ENCODE peak calls at places on chromosomes 16 and 17, in four cellular contexts. W is PC-9, S is tibial nerve, D is Peyer's patch. E is an unnamed sample. For H3K4me1, the result is how much of the 10 kb centered on the place peaks cover.

GRCh38 chr17:16486373-16487250 is 5.4 kb downstream of the LRRC75A start:
- DNase-seq in W (no peak), S (peak), D (peak), E (peak)

GRCh38 chr17:42508426-42509164 is 27.4 kb upstream of the NAGLU start:
- DNase-seq in W (no peak), S (no peak), D (no peak), E (no peak)

GRCh38 chr16:89290472-89290871 is 73.0 kb downstream of the ZNF778 start:
- DNase-seq in W (no peak), S (no peak), D (no peak), E (no peak)

GRCh38 chr17:41413982-41414381 is 10.4 kb downstream of the KRT37 start:
- DNase-seq in W (no peak), S (no peak), D (no peak), E (no peak)

GRCh38 chr17:66287911-66288310 is 14.5 kb upstream of the PRKCA start:
- DNase-seq in W (no peak), S (no peak), D (peak), E (no peak)

GRCh38 chr17:17506181-17506741 is 10.1 kb upstream of the RASD1 start:
- DNase-seq in W (no peak), S (no peak), D (no peak), E (no peak)

GRCh38 chr17:81223758-81224122 is 975 bp upstream of the CEP131 start:
- DNase-seq in W (no peak), S (no peak), D (no peak), E (no peak)

GRCh38 chr17:67639555-67639954 is 78.2 kb upstream of the NOL11 start:
- DNase-seq in W (no peak), S (no peak), D (no peak), E (no peak)

GRCh38 chr16:3945751-3946603 is 65.5 kb upstream of the CREBBP start:
- DNase-seq in W (peak), S (no peak), D (no peak), E (peak)

GRCh38 chr16:61228371-61228770 is 807.9 kb downstream of the CDH8 start:
- DNase-seq in W (no peak), S (no peak), D (no peak), E (no peak)
- TF ChIP-seq CTCF in W (no peak), S (no peak), D (no peak), E (no peak)

GRCh38 chr16:85613609-85614337 is 651 bp downstream of the GSE1 start:
- DNase-seq in W (peak), S (peak), D (peak), E (no peak)

GRCh38 chr16:85615852-85616607 is 2.9 kb downstream of the GSE1 start:
- DNase-seq in W (peak), S (peak), D (peak), E (no peak)

GRCh38 chr16:85612801-85613608 is at the start of gene GSE1:
- DNase-seq in W (peak), S (peak), D (peak), E (peak)

GRCh38 chr16:85615014-85615851 is 2.1 kb downstream of the GSE1 start:
- DNase-seq in W (peak), S (peak), D (peak), E (no peak)

GRCh38 chr16:85614338-85615013 is 1.4 kb downstream of the GSE1 start:
- DNase-seq in W (no peak), S (no peak), D (no peak), E (no peak)
- H3K4me1 ChIP-seq in W (under half), S (under half), D (half or more), E (under half)

DNA sequence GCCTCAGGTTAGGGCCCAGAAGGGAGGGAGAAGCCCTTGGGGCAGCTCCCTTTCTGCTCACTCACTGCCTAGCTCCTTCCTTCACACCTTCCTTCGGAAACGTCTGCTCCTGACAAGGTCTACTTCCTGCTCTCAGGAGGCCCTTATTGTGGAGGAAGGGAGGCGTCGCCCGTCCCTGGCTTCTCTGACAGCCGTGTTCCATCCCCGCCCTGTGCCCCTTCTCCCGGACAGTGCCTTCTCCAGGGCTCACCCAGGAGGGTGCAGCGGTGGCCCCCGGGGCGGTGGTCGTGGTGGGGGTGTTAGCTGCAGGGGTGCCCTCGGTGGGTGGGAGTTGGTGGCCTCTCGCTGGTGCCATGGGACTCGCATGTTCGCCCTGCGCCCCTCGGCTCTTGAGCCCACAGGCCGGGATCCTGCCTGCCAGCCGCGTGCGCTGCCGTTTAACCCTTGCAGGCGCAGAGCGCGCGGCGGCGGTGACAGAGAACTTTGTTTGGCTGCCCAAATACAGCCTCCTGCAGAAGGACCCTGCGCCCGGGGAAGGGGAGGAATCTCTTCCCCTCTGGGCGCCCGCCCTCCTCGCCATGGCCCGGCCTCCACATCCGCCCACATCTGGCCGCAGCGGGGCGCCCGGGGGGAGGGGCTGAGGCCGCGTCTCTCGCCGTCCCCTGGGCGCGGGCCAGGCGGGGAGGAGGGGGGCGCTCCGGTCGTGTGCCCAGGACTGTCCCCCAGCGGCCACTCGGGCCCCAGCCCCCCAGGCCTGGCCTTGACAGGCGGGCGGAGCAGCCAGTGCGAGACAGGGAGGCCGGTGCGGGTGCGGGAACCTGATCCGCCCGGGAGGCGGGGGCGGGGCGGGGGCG is 231.9 kb downstream of the SEC14L1 start:
- DNase-seq in W (no peak), S (peak), D (peak), E (no peak)
- TF ChIP-seq CTCF in W (no peak), S (no peak), D (no peak), E (no peak)

GRCh38 chr17:28944343-28944742 is 7.0 kb downstream of the PHF12 start:
- DNase-seq in W (no peak), S (no peak), D (no peak), E (no peak)

GRCh38 chr17:28941251-28941650 is 10.1 kb downstream of the PHF12 start:
- DNase-seq in W (no peak), S (no peak), D (no peak), E (no peak)

GRCh38 chr17:28940675-28941074 is 10.6 kb downstream of the PHF12 start:
- DNase-seq in W (no peak), S (no peak), D (no peak), E (no peak)

GRCh38 chr17:28944862-28945741 is 6.2 kb downstream of the PHF12 start:
- DNase-seq in W (no peak), S (no peak), D (peak), E (no peak)

DNA sequence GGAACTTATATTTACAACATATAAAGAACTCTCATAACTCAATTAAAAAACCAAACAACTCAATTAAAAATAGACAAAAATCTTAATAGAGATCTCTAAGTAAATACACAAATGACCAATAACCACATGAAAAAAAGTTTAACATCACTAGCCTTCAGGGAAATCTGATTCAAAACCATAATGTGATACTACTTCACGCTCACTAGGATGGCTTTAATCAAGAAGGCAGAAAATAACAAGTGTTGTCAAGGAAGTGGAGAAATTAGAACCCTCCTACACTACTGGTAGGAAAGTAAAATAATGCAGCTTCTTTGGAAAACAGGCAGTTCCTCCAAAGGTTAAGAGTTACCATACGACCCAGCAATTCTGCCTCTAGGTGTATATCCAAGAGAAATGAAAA is 8.4 kb downstream of the PHF12 start:
- DNase-seq in W (no peak), S (no peak), D (no peak), E (no peak)
- H3K4me1 ChIP-seq in W (under half), S (under half), D (under half), E (half or more)

GRCh38 chr16:85234310-85235235 is 122.3 kb upstream of the CIBAR2 start:
- DNase-seq in W (no peak), S (peak), D (peak), E (no peak)
- TF ChIP-seq CTCF in W (no peak), S (peak), D (no peak), E (no peak)

DNA sequence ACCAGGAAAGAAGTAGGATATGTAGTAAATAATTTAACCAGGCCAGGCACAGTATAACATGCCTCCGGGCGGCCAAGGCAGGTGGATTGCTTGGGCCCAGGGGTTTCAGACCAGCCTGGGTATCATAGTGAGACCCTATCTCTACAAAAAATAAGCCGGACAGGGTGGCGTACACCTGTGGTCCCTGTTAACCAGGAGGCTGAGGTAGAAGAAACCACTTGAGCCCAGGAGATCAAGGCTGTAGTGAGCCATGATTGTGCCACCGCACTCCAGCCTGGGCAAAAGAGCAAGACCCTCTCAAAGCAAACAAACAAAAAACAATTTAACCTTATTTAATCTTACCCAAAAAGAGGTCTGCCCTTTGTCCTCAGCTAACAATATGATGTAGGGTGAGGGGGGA is 3.5 kb downstream of the ZDHHC7 start:
- DNase-seq in W (no peak), S (no peak), D (no peak), E (no peak)
- H3K4me1 ChIP-seq in W (under half), S (under half), D (under half), E (half or more)

GRCh38 chr17:78806451-78806850 is 24.4 kb upstream of the CYTH1 start:
- DNase-seq in W (no peak), S (peak), D (no peak), E (no peak)
- TF ChIP-seq CTCF in W (no peak), S (peak), D (peak), E (no peak)